ENCODE peak calls at places on chromosomes 12 and 14, in five cellular contexts. One of them, this sample, is unnamed.

GRCh38 chr12:20370001-20370381 is 1.7 kb downstream of the PDE3A start:
- DNase-seq in left ventricle myocardium inferior: peak; percentile 38
- DNase-seq in breast epithelium: no peak
- DNase-seq in psoas muscle: no peak
- DNase-seq in A673: no peak
- DNase-seq in this sample: no peak

GRCh38 chr12:120710805-120711296 is 593 bp downstream of the UNC119B start:
- DNase-seq in left ventricle myocardium inferior: no peak
- DNase-seq in breast epithelium: no peak
- DNase-seq in psoas muscle: peak; percentile 60
- DNase-seq in A673: no peak
- DNase-seq in this sample: no peak

GRCh38 chr12:4444031-4444430 is 1.6 kb downstream of the FGF6 start:
- DNase-seq in left ventricle myocardium inferior: no peak
- DNase-seq in breast epithelium: no peak
- DNase-seq in psoas muscle: no peak
- DNase-seq in A673: no peak
- DNase-seq in this sample: peak; percentile 22

GRCh38 chr14:46661728-46662127 is 10.1 kb upstream of the RPL10L start:
- DNase-seq in left ventricle myocardium inferior: no peak
- DNase-seq in breast epithelium: no peak
- DNase-seq in psoas muscle: no peak
- DNase-seq in A673: peak; percentile 7
- DNase-seq in this sample: no peak

GRCh38 chr12:55955800-55956508 is 9.9 kb downstream of the PMEL start:
- DNase-seq in left ventricle myocardium inferior: no peak
- DNase-seq in breast epithelium: no peak
- DNase-seq in psoas muscle: no peak
- DNase-seq in A673: no peak
- DNase-seq in this sample: peak; percentile 93

GRCh38 chr14:104872469-104873341 is 7.6 kb downstream of the CEP170B start:
- DNase-seq in left ventricle myocardium inferior: peak; percentile 43
- DNase-seq in breast epithelium: no peak
- DNase-seq in psoas muscle: peak; percentile 70
- DNase-seq in A673: no peak
- DNase-seq in this sample: peak; percentile 30

GRCh38 chr12:6080149-6081045 is 44.1 kb downstream of the VWF start:
- DNase-seq in left ventricle myocardium inferior: no peak
- DNase-seq in breast epithelium: no peak
- DNase-seq in psoas muscle: no peak
- DNase-seq in A673: no peak
- DNase-seq in this sample: peak; percentile 76

GRCh38 chr12:87274594-87275245 is 754.5 kb downstream of the C12orf50 start:
- DNase-seq in left ventricle myocardium inferior: no peak
- DNase-seq in breast epithelium: no peak
- DNase-seq in psoas muscle: no peak
- DNase-seq in A673: peak; percentile 57
- DNase-seq in this sample: no peak

GRCh38 chr12:56599797-56600196 is 30.3 kb downstream of the BAZ2A start:
- DNase-seq in left ventricle myocardium inferior: no peak
- DNase-seq in breast epithelium: no peak
- DNase-seq in psoas muscle: no peak
- DNase-seq in A673: no peak
- DNase-seq in this sample: no peak

GRCh38 chr14:64705406-64706118 is 1.3 kb downstream of the PLEKHG3 start:
- DNase-seq in left ventricle myocardium inferior: no peak
- DNase-seq in breast epithelium: no peak
- DNase-seq in psoas muscle: no peak
- DNase-seq in A673: no peak
- DNase-seq in this sample: no peak

GRCh38 chr12:46908236-46908935 is 82.6 kb upstream of the SLC38A4 start:
- DNase-seq in left ventricle myocardium inferior: no peak
- DNase-seq in breast epithelium: no peak
- DNase-seq in psoas muscle: no peak
- DNase-seq in A673: peak; percentile 31
- DNase-seq in this sample: peak; percentile 63

GRCh38 chr12:107903377-107904061 is 129.0 kb downstream of the ASCL4 start:
- DNase-seq in left ventricle myocardium inferior: peak; percentile 60
- DNase-seq in breast epithelium: peak; percentile 31
- DNase-seq in psoas muscle: peak; percentile 73
- DNase-seq in A673: peak; percentile 28
- DNase-seq in this sample: no peak

GRCh38 chr12:128844031-128844635 is 9.1 kb upstream of the GLT1D1 start:
- DNase-seq in left ventricle myocardium inferior: no peak
- DNase-seq in breast epithelium: no peak
- DNase-seq in psoas muscle: no peak
- DNase-seq in A673: no peak
- DNase-seq in this sample: no peak

GRCh38 chr12:124024263-124024678 is 51.3 kb downstream of the ZNF664 start:
- DNase-seq in left ventricle myocardium inferior: no peak
- DNase-seq in breast epithelium: no peak
- DNase-seq in psoas muscle: no peak
- DNase-seq in A673: no peak
- DNase-seq in this sample: peak; percentile 48

GRCh38 chr12:14689996-14690395 is 6.4 kb downstream of the GUCY2C start:
- DNase-seq in left ventricle myocardium inferior: no peak
- DNase-seq in breast epithelium: no peak
- DNase-seq in psoas muscle: no peak
- DNase-seq in A673: no peak
- DNase-seq in this sample: no peak

GRCh38 chr12:85814116-85814515 is 22.1 kb downstream of the RASSF9 start:
- DNase-seq in left ventricle myocardium inferior: no peak
- DNase-seq in breast epithelium: no peak
- DNase-seq in psoas muscle: no peak
- DNase-seq in A673: no peak
- DNase-seq in this sample: no peak

GRCh38 chr12:8709124-8709830 is 11.5 kb downstream of the RIMKLB start:
- DNase-seq in left ventricle myocardium inferior: no peak
- DNase-seq in breast epithelium: no peak
- DNase-seq in psoas muscle: no peak
- DNase-seq in A673: no peak
- DNase-seq in this sample: no peak

GRCh38 chr12:107459649-107460048 is 225.9 kb upstream of the PWP1 start:
- DNase-seq in left ventricle myocardium inferior: no peak
- DNase-seq in breast epithelium: no peak
- DNase-seq in psoas muscle: no peak
- DNase-seq in A673: no peak
- DNase-seq in this sample: no peak

GRCh38 chr12:89384050-89384749 is 31.9 kb upstream of the DUSP6 start:
- DNase-seq in left ventricle myocardium inferior: peak; percentile 40
- DNase-seq in breast epithelium: peak; percentile 75
- DNase-seq in psoas muscle: no peak
- DNase-seq in A673: peak; percentile 93
- DNase-seq in this sample: peak; percentile 61

GRCh38 chr12:89424846-89425245 is 72.5 kb upstream of the DUSP6 start:
- DNase-seq in left ventricle myocardium inferior: no peak
- DNase-seq in breast epithelium: no peak
- DNase-seq in psoas muscle: no peak
- DNase-seq in A673: no peak
- DNase-seq in this sample: no peak

GRCh38 chr12:122894173-122895121 is 1.5 kb downstream of the VPS37B start:
- DNase-seq in left ventricle myocardium inferior: no peak
- DNase-seq in breast epithelium: no peak
- DNase-seq in psoas muscle: no peak
- DNase-seq in A673: no peak
- DNase-seq in this sample: peak; percentile 73

GRCh38 chr12:110179291-110179690 is 55.1 kb downstream of the IFT81 start:
- DNase-seq in left ventricle myocardium inferior: no peak
- DNase-seq in breast epithelium: no peak
- DNase-seq in psoas muscle: no peak
- DNase-seq in A673: peak; percentile 38
- DNase-seq in this sample: no peak

GRCh38 chr12:110186059-110186458 is 61.9 kb downstream of the IFT81 start:
- DNase-seq in left ventricle myocardium inferior: no peak
- DNase-seq in breast epithelium: no peak
- DNase-seq in psoas muscle: no peak
- DNase-seq in A673: no peak
- DNase-seq in this sample: no peak

GRCh38 chr12:110185626-110186025 is 61.5 kb downstream of the IFT81 start:
- DNase-seq in left ventricle myocardium inferior: no peak
- DNase-seq in breast epithelium: no peak
- DNase-seq in psoas muscle: no peak
- DNase-seq in A673: no peak
- DNase-seq in this sample: no peak

GRCh38 chr12:110180591-110181005 is 56.4 kb downstream of the IFT81 start:
- DNase-seq in left ventricle myocardium inferior: no peak
- DNase-seq in breast epithelium: no peak
- DNase-seq in psoas muscle: no peak
- DNase-seq in A673: no peak
- DNase-seq in this sample: no peak

GRCh38 chr12:110183386-110183785 is 59.2 kb downstream of the IFT81 start:
- DNase-seq in left ventricle myocardium inferior: no peak
- DNase-seq in breast epithelium: no peak
- DNase-seq in psoas muscle: no peak
- DNase-seq in A673: no peak
- DNase-seq in this sample: no peak
- TF ChIP-seq CTCF in left ventricle myocardium inferior: peak; percentile 24
- TF ChIP-seq CTCF in breast epithelium: no peak
- TF ChIP-seq CTCF in psoas muscle: no peak
- TF ChIP-seq CTCF in A673: no peak
- TF ChIP-seq CTCF in this sample: no peak

GRCh38 chr12:23559268-23559753 is 390.2 kb downstream of the SOX5 start:
- DNase-seq in left ventricle myocardium inferior: no peak
- DNase-seq in breast epithelium: no peak
- DNase-seq in psoas muscle: no peak
- DNase-seq in A673: no peak
- DNase-seq in this sample: no peak
- H3K27ac ChIP-seq in left ventricle myocardium inferior: no peak overlapping the region
- H3K27ac ChIP-seq in breast epithelium: no peak overlapping the region
- H3K27ac ChIP-seq in psoas muscle: no peak overlapping the region
- H3K27ac ChIP-seq in A673: no peak overlapping the region
- H3K27ac ChIP-seq in this sample: no peak overlapping the region

GRCh38 chr14:96143906-96144305 is 60.7 kb upstream of the BDKRB2 start:
- DNase-seq in left ventricle myocardium inferior: no peak
- DNase-seq in breast epithelium: no peak
- DNase-seq in psoas muscle: no peak
- DNase-seq in A673: no peak
- DNase-seq in this sample: no peak

GRCh38 chr14:96148631-96149030 is 56.0 kb upstream of the BDKRB2 start:
- DNase-seq in left ventricle myocardium inferior: no peak
- DNase-seq in breast epithelium: no peak
- DNase-seq in psoas muscle: no peak
- DNase-seq in A673: no peak
- DNase-seq in this sample: no peak

GRCh38 chr14:96149131-96149530 is 55.5 kb upstream of the BDKRB2 start:
- DNase-seq in left ventricle myocardium inferior: no peak
- DNase-seq in breast epithelium: no peak
- DNase-seq in psoas muscle: no peak
- DNase-seq in A673: no peak
- DNase-seq in this sample: no peak

GRCh38 chr14:96145116-96145864 is 59.3 kb upstream of the BDKRB2 start:
- DNase-seq in left ventricle myocardium inferior: no peak
- DNase-seq in breast epithelium: no peak
- DNase-seq in psoas muscle: no peak
- DNase-seq in A673: no peak
- DNase-seq in this sample: no peak

DNA sequence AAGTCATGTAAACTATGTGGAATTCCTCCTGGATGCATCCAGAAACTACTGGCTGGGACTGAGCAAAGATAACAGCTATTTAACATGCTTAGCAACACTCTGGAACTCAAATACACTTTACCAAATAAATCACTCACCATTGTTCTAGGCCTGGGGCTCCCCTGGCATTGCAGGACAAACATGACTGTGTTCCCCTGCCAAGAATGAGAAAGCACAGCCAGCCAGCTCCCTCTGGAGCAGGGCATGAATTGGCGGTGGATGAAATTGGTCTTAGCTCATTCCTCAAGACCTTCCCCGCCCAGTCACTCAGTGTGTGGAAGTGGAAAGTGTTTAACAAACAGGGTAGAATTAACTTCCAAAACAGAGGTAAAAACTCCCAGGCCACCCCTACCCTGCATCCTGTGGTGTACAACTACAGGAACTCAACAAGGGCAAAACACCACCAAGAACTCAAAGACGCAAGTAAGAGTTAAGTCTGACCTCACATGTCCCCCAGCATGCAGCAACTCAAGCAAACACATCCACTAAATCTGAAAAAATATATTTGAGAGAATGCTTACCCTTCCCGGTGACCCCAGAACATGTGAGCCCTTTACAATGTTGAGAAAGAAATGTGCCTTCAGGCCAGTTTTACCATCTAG is 58.4 kb upstream of the BDKRB2 start:
- DNase-seq in left ventricle myocardium inferior: no peak
- DNase-seq in breast epithelium: peak; percentile 85
- DNase-seq in psoas muscle: no peak
- DNase-seq in A673: no peak
- DNase-seq in this sample: no peak
- H3K4me3 ChIP-seq in left ventricle myocardium inferior: no peak overlapping the region
- H3K4me3 ChIP-seq in breast epithelium: no peak overlapping the region
- H3K4me3 ChIP-seq in psoas muscle: no peak overlapping the region
- H3K4me3 ChIP-seq in A673: no peak overlapping the region
- H3K4me3 ChIP-seq in this sample: no peak overlapping the region

GRCh38 chr12:71755146-71755892 is 656 bp downstream of the RAB21 start:
- DNase-seq in left ventricle myocardium inferior: no peak
- DNase-seq in breast epithelium: peak; percentile 27
- DNase-seq in psoas muscle: peak; percentile 75
- DNase-seq in A673: peak; percentile 43
- DNase-seq in this sample: peak; percentile 4
- TF ChIP-seq CTCF in left ventricle myocardium inferior: no peak
- TF ChIP-seq CTCF in breast epithelium: no peak
- TF ChIP-seq CTCF in psoas muscle: no peak
- TF ChIP-seq CTCF in A673: no peak
- TF ChIP-seq CTCF in this sample: no peak

GRCh38 chr14:71629250-71629649 is 303.0 kb upstream of the RGS6 start:
- DNase-seq in left ventricle myocardium inferior: no peak
- DNase-seq in breast epithelium: no peak
- DNase-seq in psoas muscle: no peak
- DNase-seq in A673: no peak
- DNase-seq in this sample: no peak

GRCh38 chr14:71632440-71632946 is 299.7 kb upstream of the RGS6 start:
- DNase-seq in left ventricle myocardium inferior: no peak
- DNase-seq in breast epithelium: no peak
- DNase-seq in psoas muscle: no peak
- DNase-seq in A673: no peak
- DNase-seq in this sample: no peak

GRCh38 chr14:71626281-71626835 is 305.9 kb upstream of the RGS6 start:
- DNase-seq in left ventricle myocardium inferior: no peak
- DNase-seq in breast epithelium: no peak
- DNase-seq in psoas muscle: no peak
- DNase-seq in A673: peak; percentile 70
- DNase-seq in this sample: no peak

GRCh38 chr14:71628433-71628832 is 303.8 kb upstream of the RGS6 start:
- DNase-seq in left ventricle myocardium inferior: no peak
- DNase-seq in breast epithelium: no peak
- DNase-seq in psoas muscle: no peak
- DNase-seq in A673: peak; percentile 51
- DNase-seq in this sample: no peak

GRCh38 chr14:71629765-71630502 is 302.3 kb upstream of the RGS6 start:
- DNase-seq in left ventricle myocardium inferior: no peak
- DNase-seq in breast epithelium: no peak
- DNase-seq in psoas muscle: no peak
- DNase-seq in A673: no peak
- DNase-seq in this sample: no peak
- H3K27ac ChIP-seq in left ventricle myocardium inferior: no peak overlapping the region
- H3K27ac ChIP-seq in breast epithelium: no peak overlapping the region
- H3K27ac ChIP-seq in psoas muscle: no peak overlapping the region
- H3K27ac ChIP-seq in A673: no peak overlapping the region
- H3K27ac ChIP-seq in this sample: no peak overlapping the region

This sample was measured in PC-9.